ENCODE peak calls at places on chromosome 10, in ten cellular contexts. E is fibroblast of lung, Q is astrocyte of the spinal cord, Y is fibroblast of villous mesenchyme, V is prostate gland, U is adrenal gland, R is SK-N-SH, A is NB4, K is AG04449, T is A549. I is an unnamed sample.

GRCh38 chr10:58280485-58280884 is 11.5 kb downstream of the CISD1 start:
- DNase-seq in E (peak), Q (no peak), Y (peak), V (no peak), U (no peak), R (no peak), A (no peak), K (no peak), T (no peak), I (no peak)

GRCh38 chr10:120508393-120508792 is 51.4 kb downstream of the PLPP4 start:
- DNase-seq in E (peak), Q (peak), Y (peak), V (no peak), U (no peak), R (no peak), A (peak), K (peak), T (no peak), I (peak)

GRCh38 chr10:22245567-22245966 is 27.8 kb upstream of the EBLN1 start:
- DNase-seq in E (peak), Q (peak), Y (peak), V (no peak), U (no peak), R (no peak), A (no peak), K (no peak), T (no peak), I (peak)

GRCh38 chr10:101450277-101451080 is 96.5 kb downstream of the BTRC start:
- DNase-seq in E (no peak), Q (no peak), Y (peak), V (no peak), U (no peak), R (peak), A (no peak), K (no peak), T (no peak), I (no peak)

GRCh38 chr10:61605221-61605620 is 57.5 kb upstream of the CABCOCO1 start:
- DNase-seq in E (no peak), Q (no peak), Y (no peak), V (no peak), U (no peak), R (no peak), A (no peak), K (no peak), T (no peak), I (no peak)

GRCh38 chr10:119454990-119455389 is 87.5 kb downstream of the RGS10 start:
- DNase-seq in E (no peak), Q (no peak), Y (no peak), V (no peak), U (no peak), R (no peak), A (no peak), K (no peak), T (no peak), I (no peak)

GRCh38 chr10:32241946-32242345 is 105.0 kb downstream of the EPC1 start:
- DNase-seq in E (no peak), Q (no peak), Y (no peak), V (no peak), U (no peak), R (no peak), A (no peak), K (no peak), T (no peak), I (no peak)

GRCh38 chr10:116744163-116744788 is 1.9 kb upstream of the HSPA12A start:
- DNase-seq in E (no peak), Q (no peak), Y (no peak), V (no peak), U (no peak), R (no peak), A (peak), K (no peak), T (no peak), I (no peak)

DNA sequence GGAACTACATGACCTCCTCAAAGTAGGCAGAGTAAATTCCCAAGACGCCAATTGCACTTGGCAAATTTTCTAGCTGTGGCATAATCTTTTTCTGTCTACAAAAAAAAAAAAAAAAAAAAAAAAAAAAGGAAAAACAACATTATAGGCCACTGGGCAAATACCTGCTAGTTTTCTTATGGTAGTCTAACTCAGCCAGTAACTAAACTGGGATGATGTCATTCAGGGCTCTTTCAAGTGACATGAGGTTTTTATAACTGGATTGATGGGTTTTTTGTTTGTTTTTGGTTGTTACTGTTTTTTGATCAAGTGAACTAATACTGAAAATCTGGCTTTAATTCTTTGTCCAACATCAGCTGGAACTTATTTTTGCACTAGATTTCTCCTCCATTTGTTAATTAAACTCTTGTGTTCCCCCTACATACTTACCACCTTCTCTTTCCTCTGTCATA is 7.4 kb upstream of the VIM start:
- DNase-seq in E (peak), Q (peak), Y (no peak), V (no peak), U (no peak), R (no peak), A (no peak), K (no peak), T (no peak), I (no peak)
- TF ChIP-seq CTCF in E (no peak), Q (no peak), Y (no peak), V (no peak), U (no peak), R (no peak), A (no peak), K (no peak), T (no peak), I (no peak)

DNA sequence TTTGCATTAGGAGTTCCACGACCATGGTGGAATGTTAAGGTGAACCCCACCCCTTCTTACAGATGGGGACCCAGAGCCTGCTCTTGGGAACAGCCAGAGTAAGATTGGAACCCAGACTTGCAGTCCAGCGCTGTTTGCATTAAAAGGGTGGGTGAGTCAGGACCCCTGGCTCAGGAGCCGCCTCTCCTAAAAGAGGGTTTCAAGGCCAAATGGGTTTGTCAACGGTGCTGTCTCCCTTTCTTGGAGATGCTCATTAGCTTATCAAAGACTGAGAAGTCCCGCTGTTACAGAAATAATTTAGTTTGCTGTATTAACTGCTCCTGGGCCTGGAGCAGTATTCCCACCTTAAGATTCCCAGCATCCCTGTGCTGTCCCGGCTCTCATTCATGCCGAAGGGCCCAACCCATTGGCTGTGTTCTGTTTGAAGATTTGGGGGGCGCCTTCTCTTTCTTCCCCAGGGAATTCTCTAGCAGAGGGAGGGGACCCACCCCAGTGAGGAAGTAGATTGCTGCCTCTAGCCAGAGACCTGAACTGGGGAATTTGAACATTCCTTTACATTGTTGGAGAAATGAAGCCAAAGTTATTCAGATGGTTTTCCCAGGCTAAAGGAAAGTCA is 1.8 kb downstream of the MARVELD1 start:
- DNase-seq in E (no peak), Q (no peak), Y (no peak), V (no peak), U (no peak), R (no peak), A (no peak), K (no peak), T (no peak), I (no peak)
- H3K4me3 ChIP-seq in E (peak), Q (peak), Y (peak), V (peak), U (no peak), R (peak), A (peak), K (peak), T (peak), I (peak)

GRCh38 chr10:28587970-28588290 is 55.0 kb downstream of the WAC start:
- DNase-seq in E (peak), Q (peak), Y (peak), V (no peak), U (no peak), R (no peak), A (no peak), K (no peak), T (no peak), I (peak)
- TF ChIP-seq CTCF in E (peak), Q (peak), Y (peak), V (no peak), U (peak), R (no peak), A (no peak), K (no peak), T (peak), I (no peak)

GRCh38 chr10:49115015-49115795 is at the start of gene VSTM4:
- DNase-seq in E (peak), Q (peak), Y (no peak), V (no peak), U (peak), R (peak), A (no peak), K (no peak), T (no peak), I (no peak)

GRCh38 chr10:49115796-49116508 is 630 bp upstream of the VSTM4 start:
- DNase-seq in E (no peak), Q (no peak), Y (no peak), V (no peak), U (no peak), R (no peak), A (no peak), K (no peak), T (no peak), I (no peak)

GRCh38 chr10:49112851-49113250 is 2.5 kb downstream of the VSTM4 start:
- DNase-seq in E (no peak), Q (no peak), Y (no peak), V (no peak), U (no peak), R (no peak), A (no peak), K (no peak), T (no peak), I (no peak)

GRCh38 chr10:49113741-49114141 is 1.6 kb downstream of the VSTM4 start:
- DNase-seq in E (peak), Q (no peak), Y (no peak), V (no peak), U (no peak), R (no peak), A (no peak), K (no peak), T (no peak), I (no peak)

GRCh38 chr10:49114718-49115014 is 656 bp downstream of the VSTM4 start:
- DNase-seq in E (peak), Q (no peak), Y (peak), V (no peak), U (no peak), R (no peak), A (no peak), K (no peak), T (no peak), I (no peak)
- H3K4me3 ChIP-seq in E (peak), Q (peak), Y (peak), V (peak), U (no peak), R (peak), A (no peak), K (peak), T (peak), I (no peak)

DNA sequence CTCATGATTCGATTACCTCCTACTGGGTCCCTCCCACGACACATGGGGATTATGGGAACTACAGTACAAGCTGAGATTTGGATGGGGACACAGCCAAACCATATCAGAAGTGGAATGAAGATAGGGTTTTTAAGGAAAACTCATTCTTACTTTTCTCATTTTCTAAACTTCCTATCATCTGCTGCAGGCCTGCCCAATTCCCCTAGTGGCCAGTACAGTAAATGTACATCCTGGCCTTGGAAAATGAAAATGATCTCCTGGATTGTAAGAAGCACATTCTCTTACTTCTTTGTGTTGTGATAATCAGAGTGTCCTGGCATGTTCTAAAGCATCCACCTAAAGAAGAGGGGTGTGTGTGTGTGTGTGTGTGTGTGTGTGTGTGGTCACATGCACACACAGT is 421.7 kb downstream of the LRMDA start:
- DNase-seq in E (no peak), Q (no peak), Y (peak), V (no peak), U (no peak), R (no peak), A (no peak), K (no peak), T (peak), I (peak)
- TF ChIP-seq CTCF in E (peak), Q (peak), Y (peak), V (no peak), U (no peak), R (peak), A (peak), K (peak), T (peak), I (peak)